ENCODE peak calls at places on chromosomes 6 and 20, in four cellular contexts. Z is GM12878, Q is HL-60, J is K562. I is an unnamed sample.

GRCh38 chr6:77245026-77245425 is 218.3 kb downstream of the HTR1B start:
- DNase-seq in Z (no peak), Q (no peak), J (no peak), I (no peak)

GRCh38 chr6:19697744-19698290 is 139.4 kb upstream of the ID4 start:
- DNase-seq in Z (no peak), Q (no peak), J (no peak), I (no peak)

GRCh38 chr20:23445596-23446217 is 6.2 kb downstream of the CSTL1 start:
- DNase-seq in Z (no peak), Q (no peak), J (no peak), I (no peak)

GRCh38 chr20:47502801-47503239 is 1.1 kb downstream of the NCOA3 start:
- DNase-seq in Z (no peak), Q (peak; percentile 86), J (no peak), I (no peak)

GRCh38 chr6:115898246-115898645 is 162.4 kb downstream of the FRK start:
- DNase-seq in Z (no peak), Q (no peak), J (no peak), I (no peak)

GRCh38 chr6:81204741-81205140 is 547.7 kb downstream of the TENT5A start:
- DNase-seq in Z (no peak), Q (no peak), J (no peak), I (no peak)

GRCh38 chr6:164085086-164085485 is 670.6 kb downstream of the QKI start:
- DNase-seq in Z (no peak), Q (no peak), J (no peak), I (no peak)

GRCh38 chr6:104887350-104887749 is 27.6 kb upstream of the HACE1 start:
- DNase-seq in Z (no peak), Q (no peak), J (peak; percentile 22), I (no peak)

GRCh38 chr6:151044465-151045441 is 179.3 kb downstream of the MTHFD1L start:
- DNase-seq in Z (no peak), Q (no peak), J (no peak), I (peak; percentile 19)

GRCh38 chr6:1832844-1833787 is 223.4 kb downstream of the FOXC1 start:
- DNase-seq in Z (no peak), Q (no peak), J (no peak), I (no peak)

GRCh38 chr20:23637282-23638221 is at the start of gene CST3:
- DNase-seq in Z (no peak), Q (peak; percentile 81), J (peak; percentile 91), I (peak; percentile 80)

GRCh38 chr6:43845646-43846045 is 75.6 kb downstream of the VEGFA start:
- DNase-seq in Z (no peak), Q (peak; percentile 39), J (no peak), I (no peak)

GRCh38 chr6:24949020-24949569 is 13.3 kb upstream of the RIPOR2 start:
- DNase-seq in Z (peak; percentile 96), Q (no peak), J (no peak), I (no peak)
- TF ChIP-seq SPI1 in Z (no peak), Q (no peak), J (no peak), I (no peak)

DNA sequence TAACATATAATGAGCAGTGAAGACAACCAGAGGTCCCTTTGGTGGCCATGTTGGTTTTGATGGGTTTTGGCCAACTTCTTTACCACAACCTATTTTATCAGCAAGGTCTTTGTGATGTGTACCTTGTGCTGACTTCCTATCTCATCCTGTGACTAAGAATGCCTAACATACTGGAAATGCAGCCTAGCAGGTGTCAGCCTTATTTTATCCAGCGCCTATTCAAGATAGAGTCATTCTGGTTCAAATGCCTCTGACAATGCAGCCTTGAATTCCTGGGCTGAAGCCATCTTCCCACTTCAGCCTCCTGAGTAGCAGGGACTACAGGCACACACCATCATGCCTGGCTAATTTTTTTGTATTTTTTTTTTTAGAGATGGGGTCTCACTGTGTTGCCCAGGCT is 7.8 kb upstream of the TRIM38 start:
- DNase-seq in Z (no peak), Q (no peak), J (no peak), I (no peak)
- TF ChIP-seq SPI1 in Z (no peak), Q (no peak), J (no peak), I (no peak)

DNA sequence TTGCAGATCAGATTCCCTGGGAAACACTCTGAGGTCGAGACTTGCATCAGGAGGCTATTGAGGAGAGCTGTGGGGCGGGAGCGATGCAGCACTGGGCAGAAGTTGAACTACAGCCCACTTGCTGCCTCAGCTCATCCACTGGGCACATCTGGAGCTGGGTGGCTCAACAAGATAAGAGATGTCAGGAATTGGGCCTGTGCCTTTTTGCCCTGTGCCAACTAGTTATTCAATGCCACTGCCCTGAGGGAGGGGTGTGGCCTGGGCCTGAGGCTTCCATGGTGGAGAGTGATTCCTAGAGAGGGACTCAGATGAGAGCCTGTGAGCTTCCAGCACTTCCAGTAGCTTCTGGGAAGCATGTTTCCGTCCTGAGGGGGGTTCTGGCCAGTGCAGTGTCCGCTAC is 32.7 kb downstream of the BRPF3 start:
- DNase-seq in Z (no peak), Q (no peak), J (no peak), I (no peak)
- TF ChIP-seq SPI1 in Z (no peak), Q (no peak), J (no peak), I (no peak)

GRCh38 chr20:1377984-1378742 is 14.7 kb downstream of the FKBP1A start:
- DNase-seq in Z (no peak), Q (no peak), J (no peak), I (no peak)

GRCh38 chr20:1382670-1383069 is 10.2 kb downstream of the FKBP1A start:
- DNase-seq in Z (no peak), Q (no peak), J (no peak), I (no peak)

GRCh38 chr20:1386323-1386722 is 6.5 kb downstream of the FKBP1A start:
- DNase-seq in Z (no peak), Q (no peak), J (no peak), I (no peak)

GRCh38 chr20:1383621-1384404 is 9.0 kb downstream of the FKBP1A start:
- DNase-seq in Z (no peak), Q (no peak), J (no peak), I (no peak)

GRCh38 chr20:1381753-1382591 is 10.9 kb downstream of the FKBP1A start:
- DNase-seq in Z (no peak), Q (no peak), J (no peak), I (no peak)
- TF ChIP-seq SPI1 in Z (no peak), Q (no peak), J (no peak), I (no peak)

GRCh38 chr6:143900358-143900757 is 36.1 kb downstream of the ZC2HC1B start:
- DNase-seq in Z (no peak), Q (no peak), J (no peak), I (no peak)

GRCh38 chr6:143896096-143896880 is 32.0 kb downstream of the ZC2HC1B start:
- DNase-seq in Z (no peak), Q (no peak), J (no peak), I (no peak)

GRCh38 chr6:143902827-143903226 is 38.6 kb downstream of the ZC2HC1B start:
- DNase-seq in Z (no peak), Q (no peak), J (no peak), I (no peak)

GRCh38 chr6:143901885-143902708 is 37.8 kb downstream of the ZC2HC1B start:
- DNase-seq in Z (peak; percentile 48), Q (no peak), J (no peak), I (peak; percentile 8)
- TF ChIP-seq SPI1 in Z (no peak), Q (no peak), J (no peak), I (no peak)

GRCh38 chr6:20811112-20811746 is 277.0 kb downstream of the CDKAL1 start:
- DNase-seq in Z (no peak), Q (no peak), J (peak; percentile 68), I (no peak)

GRCh38 chr6:20808439-20808838 is 274.2 kb downstream of the CDKAL1 start:
- DNase-seq in Z (no peak), Q (no peak), J (no peak), I (no peak)

GRCh38 chr6:20812776-20813175 is 278.5 kb downstream of the CDKAL1 start:
- DNase-seq in Z (no peak), Q (no peak), J (no peak), I (no peak)

GRCh38 chr6:20808984-20809383 is 274.7 kb downstream of the CDKAL1 start:
- DNase-seq in Z (no peak), Q (no peak), J (no peak), I (no peak)

DNA sequence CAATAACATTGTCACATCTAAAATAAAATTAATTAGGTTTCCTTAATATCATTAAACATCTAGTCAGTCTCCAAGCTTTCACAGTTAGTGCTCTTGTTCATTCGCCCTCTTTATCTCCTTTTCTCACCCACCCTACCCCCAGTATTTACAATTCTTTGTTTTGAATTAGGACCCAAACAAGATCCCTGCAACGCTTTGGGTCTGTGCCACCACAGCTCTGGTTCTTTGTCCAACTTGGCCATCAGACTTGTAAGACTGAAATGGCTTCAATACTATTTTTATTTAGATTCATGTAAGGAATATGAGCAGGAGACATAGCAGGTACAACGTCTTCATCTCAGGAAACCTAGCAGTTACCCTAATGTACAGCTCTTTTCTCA is 276.5 kb downstream of the CDKAL1 start:
- DNase-seq in Z (no peak), Q (no peak), J (no peak), I (no peak)
- TF ChIP-seq SPI1 in Z (no peak), Q (no peak), J (no peak), I (no peak)

DNA sequence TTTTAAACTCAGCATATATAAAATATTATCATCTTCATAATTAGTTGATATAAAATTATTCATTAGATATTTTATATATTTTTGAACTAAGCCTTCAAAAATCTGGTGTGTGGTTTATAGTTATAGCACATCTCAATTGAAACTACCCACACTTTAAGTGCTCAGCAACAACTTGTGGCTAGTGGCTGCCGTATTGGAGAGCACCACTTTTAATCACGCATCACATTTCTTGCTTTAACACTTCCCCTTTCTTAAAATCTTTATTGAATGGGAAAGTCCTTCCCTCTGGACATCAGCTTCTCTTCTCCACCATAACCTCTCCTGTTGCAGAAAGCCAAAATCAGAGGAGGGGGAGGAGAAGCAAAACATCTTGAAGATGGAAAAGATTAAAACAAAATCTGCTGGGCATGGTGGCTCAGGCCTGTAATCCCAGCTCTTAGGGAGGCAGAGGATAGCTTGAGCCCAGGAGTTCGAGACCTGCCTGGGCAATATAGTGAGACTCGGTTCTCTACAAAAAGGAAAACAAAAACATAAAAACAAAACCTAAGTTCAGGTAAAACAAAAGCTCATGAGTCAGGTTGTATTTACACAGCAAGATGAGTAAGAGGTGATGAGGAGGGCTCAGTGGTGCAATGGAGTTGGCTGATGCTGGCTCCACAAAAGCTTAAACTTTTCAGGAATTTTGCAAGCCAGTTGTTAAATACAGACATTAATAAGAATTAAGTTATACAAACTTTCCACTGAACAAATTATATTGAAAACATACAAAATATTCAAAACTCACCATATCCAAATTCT is 237.0 kb upstream of the SUPT3H start:
- DNase-seq in Z (no peak), Q (no peak), J (no peak), I (no peak)
- TF ChIP-seq SPI1 in Z (peak; percentile 20), Q (peak; percentile 86), J (peak; percentile 23), I (peak; percentile 34)

GRCh38 chr20:7883309-7883708 is 56.9 kb downstream of the HAO1 start:
- DNase-seq in Z (no peak), Q (no peak), J (no peak), I (no peak)

GRCh38 chr20:7882076-7882475 is 58.2 kb downstream of the HAO1 start:
- DNase-seq in Z (no peak), Q (no peak), J (no peak), I (no peak)

GRCh38 chr20:7883741-7884140 is 56.5 kb downstream of the HAO1 start:
- DNase-seq in Z (no peak), Q (no peak), J (no peak), I (no peak)

GRCh38 chr20:7879883-7880282 is 60.4 kb downstream of the HAO1 start:
- DNase-seq in Z (no peak), Q (no peak), J (no peak), I (no peak)
- TF ChIP-seq SPI1 in Z (no peak), Q (no peak), J (no peak), I (no peak)

GRCh38 chr6:7468382-7469081 is 72.9 kb upstream of the DSP start:
- DNase-seq in Z (no peak), Q (peak; percentile 28), J (peak; percentile 65), I (no peak)
- TF ChIP-seq SPI1 in Z (no peak), Q (peak; percentile 1), J (peak; percentile 24), I (no peak)